ENCODE peak calls at places on chromosomes 6 and 20, in seven cellular contexts. P is HCT116, Q is neural progenitor cell, I is PC-3, J is SK-N-SH, M is hepatocyte, C is MM.1S. G is an unnamed sample.

GRCh38 chr6:32192608-32193039 is at the start of gene GPSM3:
- DNase-seq in P (no peak), Q (no peak), I (no peak), J (no peak), M (no peak), C (peak; percentile 33), G (peak; percentile 71)

GRCh38 chr6:158630944-158631616 is 13.5 kb downstream of the DYNLT1 start:
- DNase-seq in P (no peak), Q (no peak), I (no peak), J (no peak), M (no peak), C (no peak), G (no peak)

GRCh38 chr20:10596726-10597125 is 77.1 kb downstream of the JAG1 start:
- DNase-seq in P (no peak), Q (no peak), I (peak; percentile 87), J (no peak), M (no peak), C (no peak), G (no peak)

GRCh38 chr6:16781348-16782169 is 20.3 kb upstream of the ATXN1 start:
- DNase-seq in P (no peak), Q (no peak), I (peak; percentile 34), J (no peak), M (no peak), C (no peak), G (no peak)

GRCh38 chr6:166592818-166593217 is 6.3 kb upstream of the RAMACL start:
- DNase-seq in P (no peak), Q (no peak), I (no peak), J (no peak), M (no peak), C (no peak), G (no peak)

GRCh38 chr20:13349240-13349604 is 128.1 kb downstream of the ISM1 start:
- DNase-seq in P (no peak), Q (no peak), I (no peak), J (no peak), M (no peak), C (no peak), G (no peak)

GRCh38 chr20:53550590-53551187 is 43.0 kb downstream of the ZNF217 start:
- DNase-seq in P (no peak), Q (no peak), I (no peak), J (no peak), M (no peak), C (no peak), G (no peak)

GRCh38 chr20:49713779-49714712 is at the start of gene B4GALT5:
- DNase-seq in P (peak; percentile 80), Q (peak; percentile 96), I (peak; percentile 80), J (peak; percentile 95), M (peak; percentile 91), C (peak; percentile 73), G (peak; percentile 93)

GRCh38 chr6:41039060-41039998 is at the start of gene UNC5CL:
- DNase-seq in P (peak; percentile 27), Q (peak; percentile 63), I (peak; percentile 76), J (peak; percentile 45), M (peak; percentile 83), C (peak; percentile 38), G (peak; percentile 67)

GRCh38 chr20:63261808-63262528 is 7.7 kb upstream of the NKAIN4 start:
- DNase-seq in P (no peak), Q (no peak), I (no peak), J (no peak), M (no peak), C (no peak), G (no peak)

GRCh38 chr20:46828471-46828870 is 66.2 kb upstream of the EYA2 start:
- DNase-seq in P (no peak), Q (no peak), I (peak; percentile 59), J (no peak), M (no peak), C (no peak), G (no peak)

GRCh38 chr20:49405062-49405683 is 77.3 kb downstream of the KCNB1 start:
- DNase-seq in P (no peak), Q (peak; percentile 31), I (no peak), J (no peak), M (no peak), C (no peak), G (no peak)

GRCh38 chr6:169617562-169617961 is 84.3 kb downstream of the WDR27 start:
- DNase-seq in P (no peak), Q (no peak), I (no peak), J (no peak), M (no peak), C (no peak), G (no peak)

GRCh38 chr20:22523499-22524392 is 60.6 kb downstream of the FOXA2 start:
- DNase-seq in P (no peak), Q (no peak), I (peak; percentile 82), J (no peak), M (peak; percentile 75), C (no peak), G (no peak)

GRCh38 chr20:9945406-9945805 is 89.4 kb upstream of the ANKEF1 start:
- DNase-seq in P (peak; percentile 57), Q (peak; percentile 9), I (peak; percentile 86), J (no peak), M (no peak), C (no peak), G (no peak)

GRCh38 chr6:91340998-91341397 is 754.1 kb upstream of the MAP3K7 start:
- DNase-seq in P (no peak), Q (peak; percentile 11), I (no peak), J (no peak), M (no peak), C (no peak), G (no peak)

GRCh38 chr6:91341473-91341872 is 754.6 kb upstream of the MAP3K7 start:
- DNase-seq in P (no peak), Q (peak; percentile 8), I (no peak), J (no peak), M (no peak), C (no peak), G (no peak)

GRCh38 chr6:91337967-91338366 is 751.1 kb upstream of the MAP3K7 start:
- DNase-seq in P (no peak), Q (no peak), I (no peak), J (no peak), M (no peak), C (no peak), G (no peak)
- TF ChIP-seq CTCF in P (no peak), Q (peak; percentile 38), I (peak; percentile 34), J (peak; percentile 51), M (no peak), C (no peak), G (peak; percentile 51)

GRCh38 chr6:151240861-151241642 is 1.3 kb downstream of the AKAP12 start:
- DNase-seq in P (no peak), Q (peak; percentile 75), I (peak; percentile 47), J (peak; percentile 81), M (peak; percentile 64), C (no peak), G (no peak)
- TF ChIP-seq EZH2phosphoT487 in P (no peak), Q (peak; percentile 5), I (no peak), J (no peak), M (no peak), C (no peak), G (no peak)

GRCh38 chr6:3088853-3089445 is 20.7 kb downstream of the RIPK1 start:
- DNase-seq in P (no peak), Q (no peak), I (no peak), J (no peak), M (peak; percentile 18), C (no peak), G (no peak)

GRCh38 chr6:3090013-3090412 is 21.7 kb downstream of the RIPK1 start:
- DNase-seq in P (no peak), Q (no peak), I (no peak), J (peak; percentile 42), M (no peak), C (no peak), G (no peak)

GRCh38 chr6:3086282-3086946 is 18.1 kb downstream of the RIPK1 start:
- DNase-seq in P (no peak), Q (no peak), I (no peak), J (no peak), M (no peak), C (no peak), G (no peak)

GRCh38 chr6:3085074-3085473 is 16.8 kb downstream of the RIPK1 start:
- DNase-seq in P (no peak), Q (no peak), I (no peak), J (peak; percentile 69), M (no peak), C (no peak), G (no peak)

GRCh38 chr6:3088446-3088845 is 20.2 kb downstream of the RIPK1 start:
- DNase-seq in P (no peak), Q (no peak), I (no peak), J (no peak), M (no peak), C (no peak), G (no peak)
- H3K9me3 ChIP-seq in P (peaks cover 30% of the 10 kb centered on the region), Q (peaks cover 12% of the 10 kb centered on the region), I (no peaks in the 10 kb centered on the region), J (no peaks in the 10 kb centered on the region), M (no peaks in the 10 kb centered on the region), C (peaks cover 4% of the 10 kb centered on the region), G (peaks cover 40% of the 10 kb centered on the region)

GRCh38 chr6:33746036-33746600 is 587 bp downstream of the IP6K3 start:
- DNase-seq in P (no peak), Q (peak; percentile 57), I (no peak), J (peak; percentile 63), M (peak; percentile 77), C (no peak), G (no peak)
- TF ChIP-seq CTCF in P (no peak), Q (no peak), I (no peak), J (no peak), M (peak; percentile 4), C (no peak), G (no peak)

GRCh38 chr20:35611482-35611881 is 4.1 kb upstream of the SPAG4 start:
- DNase-seq in P (no peak), Q (no peak), I (no peak), J (no peak), M (no peak), C (peak; percentile 97), G (peak; percentile 97)
- TF ChIP-seq EZH2phosphoT487 in P (no peak), Q (no peak), I (no peak), J (no peak), M (no peak), C (no peak), G (no peak)

DNA sequence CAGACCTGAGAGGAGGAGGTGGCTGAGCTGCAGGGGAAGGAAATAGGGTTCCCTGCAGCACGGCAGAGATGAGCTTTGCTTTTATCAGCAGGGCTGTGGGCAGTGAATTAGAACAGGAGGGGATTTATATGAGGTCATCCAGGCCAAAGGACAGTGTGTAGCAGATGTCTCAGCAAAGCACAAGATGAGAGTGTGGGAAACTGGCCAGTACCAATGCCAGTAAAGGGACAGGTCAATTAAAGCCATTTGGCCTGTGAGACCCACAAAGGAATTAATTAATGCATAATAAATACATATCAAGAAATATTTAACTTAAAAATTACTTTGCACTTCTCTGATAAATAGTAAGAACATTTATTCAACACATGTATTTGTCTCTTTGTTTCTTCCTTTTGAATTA is at the start of gene DEFB119:
- DNase-seq in P (no peak), Q (no peak), I (no peak), J (no peak), M (no peak), C (no peak), G (no peak)
- H3K9me3 ChIP-seq in P (no peaks in the 10 kb centered on the region), Q (peaks cover 7% of the 10 kb centered on the region), I (no peaks in the 10 kb centered on the region), J (no peaks in the 10 kb centered on the region), M (no peaks in the 10 kb centered on the region), C (no peaks in the 10 kb centered on the region), G (no peaks in the 10 kb centered on the region)